ENCODE peak calls at places on chromosomes 12 and 14, in eight cellular contexts. One of them, this sample, is unnamed.

GRCh38 chr12:106801167-106801708 is 26.8 kb downstream of the RIC8B start:
- DNase-seq in kidney glomerular epithelial cell: no peak
- DNase-seq in iris pigment epithelial cell: no peak
- DNase-seq in stimulated activated CD8-positive, alpha-beta memory T cell treated with anti-CD3 and anti-CD28 coated beads, Interleukin-7, amount 100 ng/mL, for 4 hours: no peak
- DNase-seq in H54: no peak
- DNase-seq in kidney tubule cell: no peak
- DNase-seq in RWPE1: no peak
- DNase-seq in GM12878: no peak
- DNase-seq in this sample: no peak

GRCh38 chr14:99687284-99688209 is 3.4 kb downstream of the CYP46A1 start:
- DNase-seq in H54: no peak
- DNase-seq in GM12878: no peak
- DNase-seq in iris pigment epithelial cell: no peak
- DNase-seq in RWPE1: no peak
- DNase-seq in stimulated activated CD8-positive, alpha-beta memory T cell treated with anti-CD3 and anti-CD28 coated beads, Interleukin-7, amount 100 ng/mL, for 4 hours: no peak
- DNase-seq in kidney glomerular epithelial cell: no peak
- DNase-seq in kidney tubule cell: peak
- DNase-seq in this sample: peak

GRCh38 chr14:37090026-37090425 is 82.4 kb downstream of the SLC25A21 start:
- DNase-seq in iris pigment epithelial cell: no peak
- DNase-seq in kidney tubule cell: no peak
- DNase-seq in RWPE1: no peak
- DNase-seq in GM12878: no peak
- DNase-seq in H54: no peak
- DNase-seq in stimulated activated CD8-positive, alpha-beta memory T cell treated with anti-CD3 and anti-CD28 coated beads, Interleukin-7, amount 100 ng/mL, for 4 hours: no peak
- DNase-seq in kidney glomerular epithelial cell: no peak
- DNase-seq in this sample: no peak

GRCh38 chr14:103718572-103718971 is 3.0 kb downstream of the ZFYVE21 start:
- DNase-seq in H54: no peak
- DNase-seq in kidney tubule cell: no peak
- DNase-seq in GM12878: no peak
- DNase-seq in RWPE1: no peak
- DNase-seq in stimulated activated CD8-positive, alpha-beta memory T cell treated with anti-CD3 and anti-CD28 coated beads, Interleukin-7, amount 100 ng/mL, for 4 hours: no peak
- DNase-seq in kidney glomerular epithelial cell: no peak
- DNase-seq in iris pigment epithelial cell: no peak
- DNase-seq in this sample: no peak

GRCh38 chr12:1840981-1841425 is 20.6 kb downstream of the LRTM2 start:
- DNase-seq in RWPE1: no peak
- DNase-seq in kidney glomerular epithelial cell: no peak
- DNase-seq in iris pigment epithelial cell: no peak
- DNase-seq in stimulated activated CD8-positive, alpha-beta memory T cell treated with anti-CD3 and anti-CD28 coated beads, Interleukin-7, amount 100 ng/mL, for 4 hours: no peak
- DNase-seq in H54: no peak
- DNase-seq in GM12878: no peak
- DNase-seq in kidney tubule cell: no peak
- DNase-seq in this sample: peak

GRCh38 chr14:92938890-92939671 is 16.1 kb downstream of the CHGA start:
- DNase-seq in GM12878: no peak
- DNase-seq in H54: no peak
- DNase-seq in RWPE1: no peak
- DNase-seq in stimulated activated CD8-positive, alpha-beta memory T cell treated with anti-CD3 and anti-CD28 coated beads, Interleukin-7, amount 100 ng/mL, for 4 hours: no peak
- DNase-seq in kidney tubule cell: no peak
- DNase-seq in iris pigment epithelial cell: no peak
- DNase-seq in kidney glomerular epithelial cell: no peak
- DNase-seq in this sample: no peak

GRCh38 chr12:52121848-52122838 is 42.6 kb downstream of the SMIM41 start:
- DNase-seq in GM12878: no peak
- DNase-seq in RWPE1: peak
- DNase-seq in kidney glomerular epithelial cell: peak
- DNase-seq in stimulated activated CD8-positive, alpha-beta memory T cell treated with anti-CD3 and anti-CD28 coated beads, Interleukin-7, amount 100 ng/mL, for 4 hours: peak
- DNase-seq in H54: peak
- DNase-seq in iris pigment epithelial cell: peak
- DNase-seq in kidney tubule cell: peak
- DNase-seq in this sample: no peak

GRCh38 chr12:32149489-32149888 is 42.8 kb downstream of the BICD1 start:
- DNase-seq in kidney glomerular epithelial cell: no peak
- DNase-seq in kidney tubule cell: no peak
- DNase-seq in iris pigment epithelial cell: no peak
- DNase-seq in H54: no peak
- DNase-seq in stimulated activated CD8-positive, alpha-beta memory T cell treated with anti-CD3 and anti-CD28 coated beads, Interleukin-7, amount 100 ng/mL, for 4 hours: no peak
- DNase-seq in GM12878: no peak
- DNase-seq in RWPE1: no peak
- DNase-seq in this sample: no peak

GRCh38 chr14:84108746-84109457 is 1421.0 kb upstream of the FLRT2 start:
- DNase-seq in GM12878: no peak
- DNase-seq in kidney glomerular epithelial cell: no peak
- DNase-seq in H54: no peak
- DNase-seq in RWPE1: no peak
- DNase-seq in stimulated activated CD8-positive, alpha-beta memory T cell treated with anti-CD3 and anti-CD28 coated beads, Interleukin-7, amount 100 ng/mL, for 4 hours: no peak
- DNase-seq in iris pigment epithelial cell: peak
- DNase-seq in kidney tubule cell: no peak
- DNase-seq in this sample: no peak

GRCh38 chr12:41967668-41968649 is 176.7 kb downstream of the GXYLT1 start:
- DNase-seq in RWPE1: no peak
- DNase-seq in H54: no peak
- DNase-seq in stimulated activated CD8-positive, alpha-beta memory T cell treated with anti-CD3 and anti-CD28 coated beads, Interleukin-7, amount 100 ng/mL, for 4 hours: no peak
- DNase-seq in kidney glomerular epithelial cell: peak
- DNase-seq in GM12878: no peak
- DNase-seq in kidney tubule cell: peak
- DNase-seq in iris pigment epithelial cell: peak
- DNase-seq in this sample: no peak

GRCh38 chr14:42911642-42912041 is 1305.0 kb downstream of the LRFN5 start:
- DNase-seq in kidney tubule cell: no peak
- DNase-seq in stimulated activated CD8-positive, alpha-beta memory T cell treated with anti-CD3 and anti-CD28 coated beads, Interleukin-7, amount 100 ng/mL, for 4 hours: no peak
- DNase-seq in iris pigment epithelial cell: peak
- DNase-seq in RWPE1: no peak
- DNase-seq in GM12878: no peak
- DNase-seq in H54: no peak
- DNase-seq in kidney glomerular epithelial cell: no peak
- DNase-seq in this sample: no peak

GRCh38 chr12:65637774-65638173 is 186.5 kb upstream of the HMGA2 start:
- DNase-seq in iris pigment epithelial cell: peak
- DNase-seq in kidney tubule cell: no peak
- DNase-seq in RWPE1: no peak
- DNase-seq in GM12878: no peak
- DNase-seq in H54: no peak
- DNase-seq in stimulated activated CD8-positive, alpha-beta memory T cell treated with anti-CD3 and anti-CD28 coated beads, Interleukin-7, amount 100 ng/mL, for 4 hours: no peak
- DNase-seq in kidney glomerular epithelial cell: no peak
- DNase-seq in this sample: no peak